ENCODE peak calls at places on chromosomes 5 and 9, in nine cellular contexts. Q is fibroblast of mammary gland, G is M059J, N is neural progenitor cell, O is GM23248, H is NCI-H146, E is EH, Z is AG08395, F is NCI-H1092 treated with DMSO at 0.1 percent for 48 hours. J is an unnamed sample.
A peak's percentile ranks its signal among the peaks of the same experiment; 100 is the strongest.

GRCh38 chr9:121344062-121344696 is 25.9 kb downstream of the STOM start:
- DNase-seq in H (no peak), N (no peak), G (no peak), Z (no peak), F (peak; percentile 96), Q (no peak), E (no peak), O (no peak), J (no peak)

GRCh38 chr5:177620560-177620959 is 20.6 kb downstream of the B4GALT7 start:
- DNase-seq in E (no peak), Z (no peak), O (peak; percentile 30), Q (no peak), F (no peak), G (no peak), H (no peak), N (no peak), J (no peak)

GRCh38 chr5:170788626-170789304 is 5.2 kb downstream of the GABRP start:
- DNase-seq in Z (no peak), O (no peak), G (no peak), H (no peak), F (peak; percentile 12), E (no peak), Q (no peak), N (no peak), J (no peak)

GRCh38 chr5:180806351-180807011 is 3.9 kb upstream of the MGAT1 start:
- DNase-seq in E (no peak), Z (no peak), O (no peak), G (no peak), Q (no peak), H (no peak), F (no peak), N (no peak), J (no peak)

GRCh38 chr5:65895891-65896290 is 30.5 kb upstream of the ERBIN start:
- DNase-seq in O (no peak), F (no peak), H (no peak), Q (no peak), N (no peak), G (no peak), Z (no peak), E (no peak), J (no peak)

GRCh38 chr5:17398439-17398838 is 99.6 kb upstream of the TAF11L2 start:
- DNase-seq in Q (peak; percentile 95), N (no peak), F (no peak), O (peak; percentile 90), H (no peak), G (peak; percentile 97), Z (peak; percentile 76), E (peak; percentile 81), J (peak; percentile 94)

GRCh38 chr5:109691248-109691574 is 1.5 kb downstream of the MAN2A1 start:
- DNase-seq in H (no peak), F (no peak), Q (no peak), G (no peak), E (no peak), N (no peak), O (no peak), Z (no peak), J (no peak)

GRCh38 chr9:122097679-122098315 is 4.7 kb upstream of the TTLL11 start:
- DNase-seq in N (no peak), E (no peak), Z (no peak), H (no peak), Q (no peak), G (no peak), O (peak; percentile 35), F (no peak), J (no peak)

GRCh38 chr9:89878687-89879086 is 273.9 kb downstream of the GADD45G start:
- DNase-seq in N (no peak), Z (no peak), E (no peak), Q (peak; percentile 21), G (peak; percentile 11), F (peak; percentile 88), H (no peak), O (no peak), J (no peak)

GRCh38 chr9:10173561-10173960 is 439.2 kb downstream of the PTPRD start:
- DNase-seq in E (no peak), F (peak; percentile 65), G (no peak), O (no peak), Z (no peak), Q (no peak), H (peak; percentile 84), N (no peak), J (no peak)

GRCh38 chr9:134179918-134180785 is 15.8 kb upstream of the RNU6ATAC start:
- DNase-seq in H (no peak), Z (no peak), O (no peak), E (no peak), G (no peak), Q (no peak), F (no peak), N (no peak), J (no peak)